ENCODE peak calls at places on chromosome 14, in four cellular contexts. One of them, this sample, is unnamed.

GRCh38 chr14:101464310-101464983 is 96.8 kb upstream of the DIO3 start:
- DNase-seq in heart left ventricle: no peak
- DNase-seq in A549: no peak
- DNase-seq in HCT116: no peak
- DNase-seq in this sample: no peak

GRCh38 chr14:33676135-33676566 is 274.7 kb downstream of the EGLN3 start:
- DNase-seq in heart left ventricle: peak; percentile 29
- DNase-seq in A549: peak; percentile 37
- DNase-seq in HCT116: peak; percentile 16
- DNase-seq in this sample: peak; percentile 74

GRCh38 chr14:96016761-96017160 is 22.4 kb upstream of the C14orf132 start:
- DNase-seq in heart left ventricle: no peak
- DNase-seq in A549: no peak
- DNase-seq in HCT116: no peak
- DNase-seq in this sample: peak; percentile 77

GRCh38 chr14:104388011-104388521 is 191.5 kb upstream of the C14orf180 start:
- DNase-seq in heart left ventricle: peak; percentile 3
- DNase-seq in A549: no peak
- DNase-seq in HCT116: no peak
- DNase-seq in this sample: no peak

GRCh38 chr14:24246765-24247212 is 4.4 kb upstream of the TINF2 start:
- DNase-seq in heart left ventricle: no peak
- DNase-seq in A549: no peak
- DNase-seq in HCT116: no peak
- DNase-seq in this sample: no peak

GRCh38 chr14:59268011-59268410 is 79.5 kb downstream of the DAAM1 start:
- DNase-seq in heart left ventricle: no peak
- DNase-seq in A549: no peak
- DNase-seq in HCT116: no peak
- DNase-seq in this sample: no peak

GRCh38 chr14:94864421-94865195 is 94.7 kb upstream of the GSC start:
- DNase-seq in heart left ventricle: peak; percentile 10
- DNase-seq in A549: no peak
- DNase-seq in HCT116: no peak
- DNase-seq in this sample: no peak

GRCh38 chr14:95106966-95107365 is 50.4 kb downstream of the DICER1 start:
- DNase-seq in heart left ventricle: no peak
- DNase-seq in A549: no peak
- DNase-seq in HCT116: no peak
- DNase-seq in this sample: no peak

GRCh38 chr14:88184956-88185355 is 138.1 kb downstream of the KCNK10 start:
- DNase-seq in heart left ventricle: no peak
- DNase-seq in A549: no peak
- DNase-seq in HCT116: no peak
- DNase-seq in this sample: no peak

GRCh38 chr14:91269076-91269991 is 24.8 kb upstream of the GPR68 start:
- DNase-seq in heart left ventricle: no peak
- DNase-seq in A549: no peak
- DNase-seq in HCT116: no peak
- DNase-seq in this sample: no peak

GRCh38 chr14:28300356-28300755 is 466.2 kb upstream of the FOXG1 start:
- DNase-seq in heart left ventricle: no peak
- DNase-seq in A549: no peak
- DNase-seq in HCT116: no peak
- DNase-seq in this sample: no peak

GRCh38 chr14:54182419-54183040 is 214.3 kb upstream of the CDKN3 start:
- DNase-seq in heart left ventricle: no peak
- DNase-seq in A549: no peak
- DNase-seq in HCT116: no peak
- DNase-seq in this sample: peak; percentile 43

GRCh38 chr14:94109915-94110250 is 653 bp upstream of the IFI27 start:
- DNase-seq in heart left ventricle: no peak
- DNase-seq in A549: no peak
- DNase-seq in HCT116: no peak
- DNase-seq in this sample: no peak

GRCh38 chr14:22099942-22100763 is 426.5 kb upstream of the OR4E1 start:
- DNase-seq in heart left ventricle: peak; percentile 51
- DNase-seq in A549: peak; percentile 81
- DNase-seq in HCT116: peak; percentile 61
- DNase-seq in this sample: peak; percentile 88

GRCh38 chr14:62162998-62163589 is 400.9 kb downstream of the SNAPC1 start:
- DNase-seq in heart left ventricle: no peak
- DNase-seq in A549: peak; percentile 35
- DNase-seq in HCT116: peak; percentile 23
- DNase-seq in this sample: peak; percentile 66

GRCh38 chr14:38605193-38606114 is 349.6 kb upstream of the CLEC14A start:
- DNase-seq in heart left ventricle: no peak
- DNase-seq in A549: no peak
- DNase-seq in HCT116: no peak
- DNase-seq in this sample: peak; percentile 2

GRCh38 chr14:99252940-99253868 is 18.8 kb downstream of the BCL11B start:
- DNase-seq in heart left ventricle: no peak
- DNase-seq in A549: no peak
- DNase-seq in HCT116: no peak
- DNase-seq in this sample: no peak

GRCh38 chr14:61107148-61107641 is 126.2 kb downstream of the SLC38A6 start:
- DNase-seq in heart left ventricle: peak; percentile 50
- DNase-seq in A549: no peak
- DNase-seq in HCT116: no peak
- DNase-seq in this sample: peak; percentile 72

GRCh38 chr14:61104358-61104757 is 123.3 kb downstream of the SLC38A6 start:
- DNase-seq in heart left ventricle: no peak
- DNase-seq in A549: no peak
- DNase-seq in HCT116: no peak
- DNase-seq in this sample: no peak

GRCh38 chr14:61108742-61109141 is 127.7 kb downstream of the SLC38A6 start:
- DNase-seq in heart left ventricle: no peak
- DNase-seq in A549: no peak
- DNase-seq in HCT116: no peak
- DNase-seq in this sample: no peak

GRCh38 chr14:61107896-61108295 is 126.9 kb downstream of the SLC38A6 start:
- DNase-seq in heart left ventricle: no peak
- DNase-seq in A549: no peak
- DNase-seq in HCT116: no peak
- DNase-seq in this sample: no peak

GRCh38 chr14:61106627-61107147 is 125.6 kb downstream of the SLC38A6 start:
- DNase-seq in heart left ventricle: no peak
- DNase-seq in A549: peak; percentile 20
- DNase-seq in HCT116: no peak
- DNase-seq in this sample: no peak
- TF ChIP-seq CTCF in heart left ventricle: peak; percentile 8
- TF ChIP-seq CTCF in A549: peak; percentile 19
- TF ChIP-seq CTCF in HCT116: peak; percentile 59
- TF ChIP-seq CTCF in this sample: peak; percentile 40

GRCh38 chr14:49970474-49971147 is 77.7 kb downstream of the ARF6 start:
- DNase-seq in heart left ventricle: peak; percentile 40
- DNase-seq in A549: no peak
- DNase-seq in HCT116: no peak
- DNase-seq in this sample: peak; percentile 28

GRCh38 chr14:49972840-49973239 is 80.0 kb downstream of the ARF6 start:
- DNase-seq in heart left ventricle: no peak
- DNase-seq in A549: peak; percentile 88
- DNase-seq in HCT116: peak; percentile 71
- DNase-seq in this sample: no peak

GRCh38 chr14:49972199-49972671 is 79.4 kb downstream of the ARF6 start:
- DNase-seq in heart left ventricle: peak; percentile 43
- DNase-seq in A549: peak; percentile 66
- DNase-seq in HCT116: no peak
- DNase-seq in this sample: no peak

GRCh38 chr14:49969961-49970360 is 77.1 kb downstream of the ARF6 start:
- DNase-seq in heart left ventricle: no peak
- DNase-seq in A549: no peak
- DNase-seq in HCT116: no peak
- DNase-seq in this sample: no peak

DNA sequence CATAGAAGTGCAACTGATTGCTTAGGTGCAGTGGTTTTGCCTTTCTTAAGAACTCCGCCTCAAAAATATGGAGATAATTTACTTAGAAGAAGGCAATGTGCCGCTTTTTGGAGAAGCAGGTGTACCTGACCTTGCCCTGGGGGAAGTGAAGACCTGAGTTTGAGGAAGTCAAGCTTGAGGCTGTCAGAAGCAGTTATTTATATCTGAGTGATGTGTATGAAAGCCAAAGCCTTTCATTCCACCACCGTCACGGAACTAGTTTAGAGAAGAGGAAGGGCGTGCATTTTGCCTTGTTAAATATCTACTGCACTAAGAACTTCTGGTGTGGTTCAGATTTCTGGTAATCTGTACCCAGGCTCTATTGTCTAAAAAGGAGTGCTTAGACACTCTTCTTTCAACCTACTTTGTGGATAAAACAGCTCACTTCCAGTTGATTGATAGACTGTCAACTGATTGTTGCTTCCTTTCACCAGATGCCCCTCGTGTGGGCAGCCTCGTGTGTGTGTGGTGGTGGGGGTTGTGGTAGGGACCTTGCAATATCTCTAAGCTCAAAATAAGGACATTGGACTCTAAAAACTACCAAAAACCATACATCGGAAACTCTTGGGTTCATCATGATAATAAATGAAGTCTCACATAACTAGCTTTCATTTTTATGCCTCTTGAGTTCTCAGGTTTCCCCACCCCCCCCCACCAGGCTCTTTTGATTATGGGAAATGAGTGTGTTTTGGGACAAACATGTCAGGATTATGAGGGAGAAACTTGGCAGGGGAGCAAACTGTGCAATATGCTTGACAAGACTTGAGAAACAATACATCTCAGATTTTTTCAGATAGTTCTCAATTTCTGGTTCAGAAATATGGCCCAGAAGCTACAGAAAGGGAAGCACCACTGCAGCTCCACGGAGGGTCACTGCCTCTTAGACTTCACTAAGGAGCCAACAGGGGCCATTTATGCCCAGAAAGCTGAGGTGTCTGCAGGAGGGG is 78.6 kb downstream of the ARF6 start:
- DNase-seq in heart left ventricle: no peak
- DNase-seq in A549: no peak
- DNase-seq in HCT116: no peak
- DNase-seq in this sample: no peak
- H3K4me1 ChIP-seq in heart left ventricle: peaks cover 8% of the 10 kb centered on the region
- H3K4me1 ChIP-seq in A549: peaks cover 76% of the 10 kb centered on the region
- H3K4me1 ChIP-seq in HCT116: peaks cover 75% of the 10 kb centered on the region
- H3K4me1 ChIP-seq in this sample: peaks cover 24% of the 10 kb centered on the region

DNA sequence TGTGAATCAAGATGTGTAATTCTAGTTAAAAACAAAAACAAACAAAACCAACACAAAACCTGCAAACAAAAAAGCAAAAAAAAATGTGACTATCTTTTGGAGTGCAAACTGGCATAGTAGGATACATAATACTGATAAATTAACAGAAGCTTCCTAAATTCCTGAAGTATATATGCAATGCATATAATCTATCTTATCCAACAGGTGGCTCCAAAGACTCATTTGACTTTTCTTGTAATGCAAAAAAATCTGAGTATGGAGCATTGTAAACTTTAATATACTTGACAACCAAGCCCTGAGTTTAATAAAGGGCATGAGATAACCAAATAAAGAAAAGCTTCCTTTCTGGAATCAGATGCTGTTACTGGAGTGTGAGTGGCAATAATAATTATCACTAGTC is 1003.6 kb downstream of the FSCB start:
- DNase-seq in heart left ventricle: no peak
- DNase-seq in A549: peak; percentile 0
- DNase-seq in HCT116: no peak
- DNase-seq in this sample: no peak
- TF ChIP-seq CTCF in heart left ventricle: no peak
- TF ChIP-seq CTCF in A549: no peak
- TF ChIP-seq CTCF in HCT116: no peak
- TF ChIP-seq CTCF in this sample: no peak

DNA sequence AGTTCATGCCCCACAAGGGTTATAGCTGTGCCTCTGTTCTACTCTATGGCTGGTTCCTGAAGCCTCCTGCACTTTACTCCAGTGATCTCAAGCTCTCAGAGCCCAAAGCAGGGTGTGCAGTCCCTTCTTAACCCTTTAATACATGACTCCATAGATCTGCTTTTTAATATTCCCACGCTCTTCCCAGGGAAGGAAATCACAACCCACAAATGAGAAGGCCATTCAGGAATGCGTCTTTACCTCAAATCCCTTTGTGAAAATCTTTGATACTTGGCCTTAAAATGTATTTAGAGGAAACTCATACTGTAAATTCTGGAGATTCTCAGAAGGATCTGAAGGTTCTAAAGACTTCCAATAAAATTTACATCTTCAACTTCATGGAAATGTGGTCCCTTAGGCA is 17.0 kb downstream of the NID2 start:
- DNase-seq in heart left ventricle: no peak
- DNase-seq in A549: no peak
- DNase-seq in HCT116: no peak
- DNase-seq in this sample: no peak
- H3K4me1 ChIP-seq in heart left ventricle: peaks cover 44% of the 10 kb centered on the region
- H3K4me1 ChIP-seq in A549: no peaks in the 10 kb centered on the region
- H3K4me1 ChIP-seq in HCT116: no peaks in the 10 kb centered on the region
- H3K4me1 ChIP-seq in this sample: peaks cover 68% of the 10 kb centered on the region

This sample was measured in cardiac muscle cell.